ENCODE peak calls at places on chromosomes 7 and 10, in five cellular contexts. D is Right ventricle myocardium superior; R is stimulated activated naive B cell treated with anti-CD40 and anti-IgM and Interleukin-4, amounts not matched to agents 10 μg/mL and 1 μg/mL and 100 μg/mL, for 72 hours; F is spleen; H is A172. E is an unnamed sample.

GRCh38 chr10:42551582-42552187 is 86.7 kb downstream of the ZNF33B start:
- DNase-seq in D (no peak), R (no peak), F (peak; percentile 80), H (no peak), E (no peak)

GRCh38 chr10:1454964-1455363 is 282.4 kb downstream of the ADARB2 start:
- DNase-seq in D (no peak), R (no peak), F (no peak), H (no peak), E (no peak)

GRCh38 chr7:64889686-64890162 is 13.3 kb upstream of the ZNF273 start:
- DNase-seq in D (no peak), R (no peak), F (no peak), H (no peak), E (no peak)

GRCh38 chr7:33186187-33186586 is 56.8 kb downstream of the BBS9 start:
- DNase-seq in D (no peak), R (no peak), F (no peak), H (peak; percentile 88), E (no peak)

GRCh38 chr10:5484205-5484604 is 15.2 kb downstream of the CALML5 start:
- DNase-seq in D (no peak), R (no peak), F (no peak), H (peak; percentile 6), E (no peak)

GRCh38 chr7:116354546-116355422 is 144.4 kb downstream of the TES start:
- DNase-seq in D (peak; percentile 82), R (no peak), F (peak; percentile 35), H (peak; percentile 99), E (no peak)

GRCh38 chr10:58384095-58384494 is 1.1 kb upstream of the TFAM start:
- DNase-seq in D (no peak), R (no peak), F (no peak), H (no peak), E (peak; percentile 54)

GRCh38 chr7:134701272-134701671 is 54.6 kb downstream of the BPGM start:
- DNase-seq in D (no peak), R (no peak), F (no peak), H (peak; percentile 33), E (peak; percentile 32)

GRCh38 chr7:68015565-68016532 is 1019.2 kb downstream of the TYW1 start:
- DNase-seq in D (no peak), R (no peak), F (no peak), H (no peak), E (no peak)

E was measured in germinal center.